ENCODE peak calls at places on chromosomes 16 and 17, in four cellular contexts. One of them, this sample, is unnamed. For H3K9me3, the result is how much of the 10 kb centered on the place peaks cover.

GRCh38 chr16:799948-800833 is at the start of gene GNG13:
- DNase-seq in esophagus squamous epithelium: no peak
- DNase-seq in heart right ventricle: no peak
- DNase-seq in colonic mucosa: no peak
- DNase-seq in this sample: no peak

GRCh38 chr16:30416624-30417298 is 9.4 kb downstream of the ZNF771 start:
- DNase-seq in esophagus squamous epithelium: no peak
- DNase-seq in heart right ventricle: no peak
- DNase-seq in colonic mucosa: no peak
- DNase-seq in this sample: no peak

GRCh38 chr17:68087851-68088250 is 52.3 kb downstream of the KPNA2 start:
- DNase-seq in esophagus squamous epithelium: no peak
- DNase-seq in heart right ventricle: no peak
- DNase-seq in colonic mucosa: no peak
- DNase-seq in this sample: no peak

GRCh38 chr17:71668807-71669206 is 452.0 kb upstream of the SOX9 start:
- DNase-seq in esophagus squamous epithelium: no peak
- DNase-seq in heart right ventricle: no peak
- DNase-seq in colonic mucosa: no peak
- DNase-seq in this sample: no peak

GRCh38 chr16:58102665-58103427 is 26.3 kb downstream of the CFAP20 start:
- DNase-seq in esophagus squamous epithelium: no peak
- DNase-seq in heart right ventricle: peak
- DNase-seq in colonic mucosa: no peak
- DNase-seq in this sample: no peak

GRCh38 chr16:13436641-13437423 is 483.1 kb upstream of the ERCC4 start:
- DNase-seq in esophagus squamous epithelium: no peak
- DNase-seq in heart right ventricle: no peak
- DNase-seq in colonic mucosa: no peak
- DNase-seq in this sample: no peak

GRCh38 chr16:59880626-59881025 is 1146.5 kb upstream of the GOT2 start:
- DNase-seq in esophagus squamous epithelium: no peak
- DNase-seq in heart right ventricle: no peak
- DNase-seq in colonic mucosa: no peak
- DNase-seq in this sample: no peak

GRCh38 chr17:67150826-67151225 is 94.2 kb downstream of the HELZ start:
- DNase-seq in esophagus squamous epithelium: no peak
- DNase-seq in heart right ventricle: no peak
- DNase-seq in colonic mucosa: peak
- DNase-seq in this sample: no peak

GRCh38 chr17:73387746-73388577 is 76.2 kb upstream of the CDC42EP4 start:
- DNase-seq in esophagus squamous epithelium: no peak
- DNase-seq in heart right ventricle: no peak
- DNase-seq in colonic mucosa: no peak
- DNase-seq in this sample: no peak

GRCh38 chr17:41338961-41339485 is 11.6 kb downstream of the KRT33A start:
- DNase-seq in esophagus squamous epithelium: no peak
- DNase-seq in heart right ventricle: no peak
- DNase-seq in colonic mucosa: no peak
- DNase-seq in this sample: no peak

GRCh38 chr16:4090476-4090875 is 25.8 kb downstream of the ADCY9 start:
- DNase-seq in esophagus squamous epithelium: no peak
- DNase-seq in heart right ventricle: peak
- DNase-seq in colonic mucosa: peak
- DNase-seq in this sample: no peak

DNA sequence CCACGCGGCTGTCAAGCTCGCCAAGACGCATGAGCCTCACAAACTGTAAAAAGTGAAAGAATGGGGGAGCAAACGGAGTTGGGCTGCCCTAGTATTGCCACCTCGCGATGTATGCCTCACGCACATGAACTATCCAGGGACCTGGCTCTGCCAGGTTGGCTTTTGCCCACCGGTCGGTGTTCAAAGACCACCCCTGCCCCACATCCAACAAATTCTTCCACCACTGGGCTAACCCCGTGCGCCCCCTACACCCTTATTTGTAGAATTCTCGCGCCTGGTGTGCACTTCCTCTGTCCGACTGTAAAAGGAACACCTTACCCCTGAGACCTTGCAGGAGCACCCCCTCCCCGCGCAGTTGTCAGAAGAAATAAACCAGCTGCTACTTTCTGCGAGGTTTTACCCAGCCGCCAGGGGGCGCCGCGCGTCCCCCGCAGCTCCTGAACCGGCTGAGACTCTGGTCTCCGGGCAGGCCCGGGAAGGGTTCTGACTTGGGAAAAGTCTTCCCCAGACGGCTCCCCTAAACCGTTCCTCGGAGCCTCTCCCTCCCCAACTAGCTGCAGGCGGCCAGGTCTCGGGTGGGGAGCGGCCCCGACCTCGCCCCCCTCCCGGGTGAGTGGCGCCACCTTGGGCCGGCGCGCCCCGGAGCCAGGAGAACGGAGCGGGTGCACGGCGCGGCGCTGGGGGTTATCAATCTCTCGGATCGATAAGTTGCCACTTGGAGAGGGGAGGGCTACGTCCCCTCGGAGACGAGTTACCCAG is 1.7 kb upstream of the ZNF423 start:
- DNase-seq in esophagus squamous epithelium: no peak
- DNase-seq in heart right ventricle: peak
- DNase-seq in colonic mucosa: peak
- DNase-seq in this sample: peak
- H3K27ac ChIP-seq in esophagus squamous epithelium: peak
- H3K27ac ChIP-seq in heart right ventricle: peak
- H3K27ac ChIP-seq in colonic mucosa: peak
- H3K27ac ChIP-seq in this sample: no peak

DNA sequence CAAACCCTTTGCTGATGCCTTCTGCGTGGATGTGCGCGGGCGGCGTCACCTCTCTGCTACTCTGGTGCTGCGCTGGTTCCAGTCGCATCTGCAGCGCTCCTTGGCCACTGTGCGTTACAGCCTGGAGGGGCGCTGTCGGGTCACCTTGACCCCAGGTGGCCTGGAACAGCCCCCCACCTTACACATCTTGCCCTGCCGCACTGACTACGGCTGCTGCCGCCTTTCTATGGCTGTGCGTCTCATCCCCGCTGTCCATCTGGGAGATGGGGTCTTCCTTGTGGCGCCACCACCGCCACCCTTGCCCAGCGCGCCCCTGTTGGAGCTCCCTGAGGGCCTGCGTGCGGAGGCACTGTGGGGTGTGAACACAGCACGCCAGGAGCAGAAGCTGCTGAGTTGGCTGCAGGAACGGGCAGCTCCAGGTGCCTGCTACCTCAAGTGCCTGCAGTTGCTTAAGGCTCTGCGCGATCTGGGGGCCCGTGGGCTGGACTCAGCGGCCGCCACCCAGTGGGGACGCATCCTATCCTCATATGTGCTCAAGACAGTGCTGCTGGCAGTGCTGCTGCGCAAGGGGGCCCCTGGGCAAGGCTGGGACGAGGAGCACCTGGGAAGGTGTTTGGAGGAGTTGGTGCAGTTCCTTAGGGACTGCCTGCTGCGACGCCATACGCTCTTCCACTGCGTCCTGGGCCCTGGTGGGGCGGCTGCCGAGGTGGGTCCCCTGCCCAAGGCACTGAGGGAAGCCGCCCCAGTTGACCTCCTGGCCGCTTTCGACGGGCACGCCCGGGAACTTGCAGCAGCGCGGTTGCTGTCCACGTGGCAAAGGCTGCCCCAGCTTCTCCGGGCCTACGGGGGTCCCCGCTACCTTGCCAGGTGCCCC is 1.6 kb downstream of the ITPRIPL2 start:
- DNase-seq in esophagus squamous epithelium: no peak
- DNase-seq in heart right ventricle: peak
- DNase-seq in colonic mucosa: no peak
- DNase-seq in this sample: no peak
- TF ChIP-seq CTCF in esophagus squamous epithelium: peak
- TF ChIP-seq CTCF in heart right ventricle: peak
- TF ChIP-seq CTCF in colonic mucosa: no peak
- TF ChIP-seq CTCF in this sample: no peak

GRCh38 chr16:35198223-35199199 is 1739.1 kb downstream of the TP53TG3F start:
- DNase-seq in esophagus squamous epithelium: no peak
- DNase-seq in heart right ventricle: no peak
- DNase-seq in colonic mucosa: no peak
- DNase-seq in this sample: no peak
- H3K9me3 ChIP-seq in esophagus squamous epithelium: under half
- H3K9me3 ChIP-seq in heart right ventricle: under half
- H3K9me3 ChIP-seq in colonic mucosa: under half
- H3K9me3 ChIP-seq in this sample: under half

GRCh38 chr16:48479319-48479718 is 94.1 kb upstream of the SIAH1 start:
- DNase-seq in esophagus squamous epithelium: no peak
- DNase-seq in heart right ventricle: no peak
- DNase-seq in colonic mucosa: no peak
- DNase-seq in this sample: no peak
- H3K27ac ChIP-seq in esophagus squamous epithelium: no peak
- H3K27ac ChIP-seq in heart right ventricle: no peak
- H3K27ac ChIP-seq in colonic mucosa: no peak
- H3K27ac ChIP-seq in this sample: no peak

GRCh38 chr16:88758227-88758943 is 26.6 kb downstream of the PIEZO1 start:
- DNase-seq in esophagus squamous epithelium: no peak
- DNase-seq in heart right ventricle: no peak
- DNase-seq in colonic mucosa: no peak
- DNase-seq in this sample: no peak

GRCh38 chr16:88760424-88761142 is 24.4 kb downstream of the PIEZO1 start:
- DNase-seq in esophagus squamous epithelium: no peak
- DNase-seq in heart right ventricle: no peak
- DNase-seq in colonic mucosa: peak
- DNase-seq in this sample: no peak

GRCh38 chr16:88759976-88760350 is 25.1 kb downstream of the PIEZO1 start:
- DNase-seq in esophagus squamous epithelium: no peak
- DNase-seq in heart right ventricle: no peak
- DNase-seq in colonic mucosa: no peak
- DNase-seq in this sample: no peak

GRCh38 chr16:88758944-88759244 is 26.1 kb downstream of the PIEZO1 start:
- DNase-seq in esophagus squamous epithelium: no peak
- DNase-seq in heart right ventricle: no peak
- DNase-seq in colonic mucosa: no peak
- DNase-seq in this sample: no peak

GRCh38 chr16:88759245-88759975 is 25.6 kb downstream of the PIEZO1 start:
- DNase-seq in esophagus squamous epithelium: no peak
- DNase-seq in heart right ventricle: no peak
- DNase-seq in colonic mucosa: peak
- DNase-seq in this sample: peak
- TF ChIP-seq CTCF in esophagus squamous epithelium: no peak
- TF ChIP-seq CTCF in heart right ventricle: no peak
- TF ChIP-seq CTCF in colonic mucosa: no peak
- TF ChIP-seq CTCF in this sample: no peak

DNA sequence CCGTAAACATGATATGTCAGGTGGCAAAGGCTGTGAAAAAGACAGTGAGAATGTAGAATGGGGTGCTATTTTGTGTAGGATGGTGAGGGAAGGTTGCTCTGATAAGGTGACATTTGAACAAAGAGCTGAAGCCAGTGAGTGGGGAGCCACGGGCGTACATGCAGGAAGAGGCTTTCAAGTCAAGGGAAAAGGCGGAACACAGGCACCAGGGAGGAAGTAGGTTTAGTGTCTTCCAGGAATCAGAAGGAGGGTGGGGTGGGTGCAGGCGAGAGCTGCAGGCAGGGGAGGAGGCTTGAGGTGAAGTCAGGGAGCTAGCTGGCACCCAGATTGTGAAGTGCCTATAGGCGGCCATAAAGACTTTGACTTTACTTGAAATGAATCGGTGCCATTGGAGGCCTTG is 14.1 kb downstream of the ZFP90 start:
- DNase-seq in esophagus squamous epithelium: no peak
- DNase-seq in heart right ventricle: no peak
- DNase-seq in colonic mucosa: no peak
- DNase-seq in this sample: no peak
- H3K9me3 ChIP-seq in esophagus squamous epithelium: half or more
- H3K9me3 ChIP-seq in heart right ventricle: half or more
- H3K9me3 ChIP-seq in colonic mucosa: under half
- H3K9me3 ChIP-seq in this sample: half or more

GRCh38 chr16:79089735-79090284 is 510.7 kb downstream of the MAF start:
- DNase-seq in esophagus squamous epithelium: no peak
- DNase-seq in heart right ventricle: peak
- DNase-seq in colonic mucosa: peak
- DNase-seq in this sample: no peak

GRCh38 chr16:79093554-79093967 is 507.0 kb downstream of the MAF start:
- DNase-seq in esophagus squamous epithelium: no peak
- DNase-seq in heart right ventricle: peak
- DNase-seq in colonic mucosa: peak
- DNase-seq in this sample: peak

GRCh38 chr16:79096246-79096645 is 504.3 kb downstream of the MAF start:
- DNase-seq in esophagus squamous epithelium: no peak
- DNase-seq in heart right ventricle: no peak
- DNase-seq in colonic mucosa: no peak
- DNase-seq in this sample: no peak

GRCh38 chr16:79090966-79091365 is 509.6 kb downstream of the MAF start:
- DNase-seq in esophagus squamous epithelium: no peak
- DNase-seq in heart right ventricle: no peak
- DNase-seq in colonic mucosa: no peak
- DNase-seq in this sample: no peak

DNA sequence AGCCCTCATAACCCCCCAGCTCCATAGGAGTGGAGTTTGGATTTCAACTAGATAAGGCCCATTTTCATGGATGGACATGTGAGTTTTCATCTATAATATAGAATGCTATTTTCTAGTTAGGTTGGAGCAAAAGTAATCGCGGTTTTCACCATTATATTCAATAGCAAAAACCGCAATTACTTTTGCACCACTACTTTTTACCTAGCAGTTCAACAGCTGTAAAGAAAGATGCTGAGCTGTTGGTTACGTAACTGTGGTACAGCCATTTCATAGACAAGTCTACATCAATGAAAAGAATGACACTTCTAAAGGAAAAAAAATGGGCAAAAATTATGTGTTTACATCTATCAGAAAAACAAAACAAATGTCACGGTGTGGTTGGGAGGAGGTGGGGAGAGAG is 507.7 kb downstream of the MAF start:
- DNase-seq in esophagus squamous epithelium: no peak
- DNase-seq in heart right ventricle: no peak
- DNase-seq in colonic mucosa: no peak
- DNase-seq in this sample: no peak
- H3K27ac ChIP-seq in esophagus squamous epithelium: no peak
- H3K27ac ChIP-seq in heart right ventricle: no peak
- H3K27ac ChIP-seq in colonic mucosa: no peak
- H3K27ac ChIP-seq in this sample: no peak

GRCh38 chr16:31452631-31453106 is 6.6 kb upstream of the ARMC5 start:
- DNase-seq in esophagus squamous epithelium: no peak
- DNase-seq in heart right ventricle: no peak
- DNase-seq in colonic mucosa: no peak
- DNase-seq in this sample: no peak
- TF ChIP-seq CTCF in esophagus squamous epithelium: no peak
- TF ChIP-seq CTCF in heart right ventricle: no peak
- TF ChIP-seq CTCF in colonic mucosa: no peak
- TF ChIP-seq CTCF in this sample: no peak

GRCh38 chr16:68353366-68353765 is 42.5 kb downstream of the PRMT7 start:
- DNase-seq in esophagus squamous epithelium: no peak
- DNase-seq in heart right ventricle: no peak
- DNase-seq in colonic mucosa: no peak
- DNase-seq in this sample: no peak
- H3K9me3 ChIP-seq in esophagus squamous epithelium: under half
- H3K9me3 ChIP-seq in heart right ventricle: under half
- H3K9me3 ChIP-seq in colonic mucosa: under half
- H3K9me3 ChIP-seq in this sample: under half

This sample was measured in CD4-positive, alpha-beta T cell.